ENCODE peak calls at places on chromosomes 1 and 21, in nine cellular contexts. V, H, E, Z, N, J, X, O and C are unnamed samples.

GRCh38 chr1:237913345-237913744 is 22.6 kb upstream of the ZP4 start:
- DNase-seq in O (no peak), H (no peak), V (no peak), X (no peak), E (no peak), J (no peak), Z (no peak), N (no peak), C (no peak)

GRCh38 chr1:230307213-230307612 is 118.9 kb downstream of the PGBD5 start:
- DNase-seq in O (peak), H (peak), J (no peak), Z (no peak), V (no peak), X (no peak), E (no peak), N (peak), C (no peak)

GRCh38 chr21:23639726-23640125 is 1967.6 kb downstream of the MRPL39 start:
- DNase-seq in H (no peak), E (no peak), V (no peak), N (no peak), Z (no peak), O (no peak), J (no peak), X (no peak), C (no peak)

GRCh38 chr1:29563571-29563970 is 327.2 kb downstream of the PTPRU start:
- DNase-seq in H (peak), J (no peak), X (no peak), O (no peak), Z (no peak), E (no peak), V (no peak), N (no peak), C (no peak)

GRCh38 chr1:55037733-55038551 is 1.4 kb upstream of the PCSK9 start:
- DNase-seq in O (no peak), Z (no peak), E (no peak), N (no peak), H (no peak), X (no peak), V (no peak), J (no peak), C (no peak)

GRCh38 chr1:234281826-234282489 is 91.3 kb upstream of the COA6 start:
- DNase-seq in E (no peak), H (no peak), Z (no peak), J (no peak), N (no peak), O (no peak), X (no peak), V (no peak), C (no peak)

GRCh38 chr1:55326496-55326895 is 111.3 kb upstream of the USP24 start:
- DNase-seq in V (no peak), X (no peak), N (no peak), O (no peak), Z (no peak), E (no peak), J (no peak), H (no peak), C (no peak)

GRCh38 chr1:7928247-7928646 is 12.4 kb downstream of the TNFRSF9 start:
- DNase-seq in Z (no peak), O (no peak), X (no peak), E (no peak), H (no peak), J (no peak), V (no peak), N (no peak), C (no peak)

GRCh38 chr1:101618900-101619299 is 377.8 kb downstream of the OLFM3 start:
- DNase-seq in N (no peak), X (no peak), O (no peak), Z (no peak), J (no peak), E (no peak), V (no peak), H (no peak), C (no peak)

GRCh38 chr1:39592069-39592468 is 15.5 kb upstream of the PABPC4 start:
- DNase-seq in O (no peak), V (no peak), N (no peak), Z (no peak), H (no peak), J (no peak), E (no peak), X (no peak), C (no peak)

GRCh38 chr21:38352536-38353219 is 95.9 kb downstream of the KCNJ15 start:
- DNase-seq in O (no peak), X (no peak), H (peak), N (no peak), E (no peak), Z (no peak), J (peak), V (peak), C (peak)

GRCh38 chr1:149884433-149885363 is 14.7 kb upstream of the BOLA1 start:
- DNase-seq in V (no peak), E (no peak), O (no peak), N (no peak), Z (peak), X (no peak), J (peak), H (no peak), C (no peak)

GRCh38 chr21:15730484-15731242 is 881 bp downstream of the USP25 start:
- DNase-seq in Z (no peak), J (no peak), N (no peak), E (no peak), V (no peak), O (peak), X (no peak), H (peak), C (no peak)

GRCh38 chr1:161185732-161186311 is 8.5 kb upstream of the B4GALT3 start:
- DNase-seq in J (no peak), E (no peak), Z (peak), X (no peak), N (no peak), O (no peak), V (no peak), H (no peak), C (no peak)

GRCh38 chr1:32848354-32849063 is 22.2 kb downstream of the FNDC5 start:
- DNase-seq in Z (no peak), E (no peak), N (no peak), H (no peak), J (no peak), V (no peak), X (no peak), O (no peak), C (no peak)

GRCh38 chr1:37478451-37478871 is 4.1 kb downstream of the ZC3H12A start:
- DNase-seq in E (no peak), Z (no peak), H (no peak), V (no peak), N (no peak), X (no peak), J (no peak), O (no peak), C (peak)

GRCh38 chr1:53860967-53861411 is 22.9 kb upstream of the NDC1 start:
- DNase-seq in X (no peak), Z (no peak), J (peak), H (peak), E (no peak), V (peak), N (no peak), O (no peak), C (peak)

GRCh38 chr1:230356190-230356589 is 69.9 kb downstream of the PGBD5 start:
- DNase-seq in X (no peak), H (no peak), V (no peak), J (no peak), N (no peak), E (no peak), Z (no peak), O (no peak), C (no peak)

GRCh38 chr1:29501227-29501976 is 265.1 kb downstream of the PTPRU start:
- DNase-seq in N (no peak), J (no peak), Z (no peak), X (no peak), E (no peak), V (no peak), O (no peak), H (no peak), C (no peak)

GRCh38 chr1:215476541-215476940 is 90.6 kb upstream of the KCTD3 start:
- DNase-seq in X (no peak), O (no peak), V (no peak), J (no peak), E (no peak), Z (no peak), N (no peak), H (no peak), C (no peak)

GRCh38 chr21:44972301-44972814 is 32.5 kb downstream of the SLX9 start:
- DNase-seq in V (no peak), O (no peak), J (no peak), E (peak), Z (no peak), H (no peak), N (peak), X (no peak), C (no peak)

GRCh38 chr1:113947388-113948107 is 18.4 kb downstream of the HIPK1 start:
- DNase-seq in V (no peak), X (no peak), O (no peak), Z (no peak), H (peak), J (no peak), N (no peak), E (no peak), C (no peak)

GRCh38 chr1:6924891-6925290 is 139.6 kb downstream of the CAMTA1 start:
- DNase-seq in N (no peak), E (no peak), X (no peak), J (no peak), H (no peak), V (no peak), O (no peak), Z (no peak), C (no peak)

GRCh38 chr1:155463865-155464264 is 98.7 kb downstream of the ASH1L start:
- DNase-seq in J (no peak), X (no peak), N (no peak), E (no peak), Z (peak), O (no peak), H (no peak), V (no peak), C (no peak)

GRCh38 chr1:21815724-21816311 is 3.8 kb downstream of the LDLRAD2 start:
- DNase-seq in X (no peak), E (no peak), V (no peak), J (no peak), H (peak), N (peak), O (no peak), Z (no peak), C (no peak)

GRCh38 chr1:38235705-38236104 is 189.1 kb upstream of the POU3F1 start:
- DNase-seq in N (no peak), J (no peak), E (no peak), V (no peak), H (no peak), O (no peak), Z (no peak), X (no peak), C (no peak)

GRCh38 chr1:224736619-224737352 is 120.7 kb downstream of the CNIH3 start:
- DNase-seq in J (no peak), Z (peak), O (peak), N (peak), E (no peak), X (no peak), V (peak), H (no peak), C (no peak)

GRCh38 chr1:3366181-3367051 is 88.0 kb upstream of the ARHGEF16 start:
- DNase-seq in O (no peak), X (no peak), V (peak), E (peak), J (no peak), H (no peak), Z (no peak), N (no peak), C (no peak)

GRCh38 chr1:43934279-43934985 is 831 bp downstream of the ARTN start:
- DNase-seq in H (peak), V (peak), N (peak), J (peak), E (no peak), X (no peak), O (no peak), Z (no peak), C (peak)

GRCh38 chr1:6260961-6261614 is at the start of gene GPR153:
- DNase-seq in H (peak), N (peak), Z (no peak), X (no peak), J (no peak), O (peak), E (peak), V (no peak), C (peak)

GRCh38 chr1:247078315-247079140 is at the start of gene ZNF670:
- DNase-seq in X (peak), V (peak), Z (peak), N (peak), O (peak), H (peak), E (peak), J (peak), C (peak)

GRCh38 chr1:31955917-31956736 is 18.0 kb upstream of the PTP4A2 start:
- DNase-seq in H (peak), N (peak), V (peak), E (no peak), O (peak), J (peak), X (peak), Z (peak), C (peak)

GRCh38 chr21:26495283-26495849 is 77.7 kb downstream of the CYYR1 start:
- DNase-seq in V (no peak), Z (no peak), E (no peak), O (no peak), X (no peak), N (no peak), H (no peak), J (no peak), C (no peak)

GRCh38 chr1:14778882-14779594 is 180.6 kb downstream of the KAZN start:
- DNase-seq in Z (no peak), V (peak), E (no peak), N (no peak), O (no peak), X (no peak), H (no peak), J (peak), C (peak)

DNA sequence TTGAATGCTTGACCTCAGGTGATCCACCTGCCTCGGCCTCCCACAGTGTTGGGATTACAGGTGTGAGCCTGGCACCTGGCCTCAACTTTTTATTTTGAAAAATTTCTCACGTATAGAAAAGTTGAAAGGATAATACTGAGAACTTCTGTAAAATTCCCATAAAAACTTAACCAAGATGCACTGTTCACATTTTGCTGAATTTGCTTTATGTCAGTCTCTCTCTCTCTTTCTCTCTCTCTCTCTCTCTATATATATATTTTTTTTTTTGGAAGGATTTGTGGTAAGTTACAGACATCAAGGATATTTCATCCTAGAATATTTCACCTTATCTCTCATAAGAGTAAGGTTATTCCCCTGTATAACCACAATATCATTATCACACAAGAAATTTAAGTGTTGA is 5.9 kb downstream of the PEX14 start:
- DNase-seq in N (no peak), H (no peak), O (no peak), V (no peak), X (no peak), Z (no peak), J (no peak), E (no peak), C (no peak)
- TF ChIP-seq POLR2AphosphoS5 in N (no peak), H (no peak), O (no peak), V (no peak), X (no peak), Z (no peak), J (no peak), E (no peak), C (no peak)

GRCh38 chr1:93080424-93080823 is 1.3 kb downstream of the MTF2 start:
- DNase-seq in Z (peak), V (peak), H (peak), E (no peak), J (peak), O (no peak), X (no peak), N (no peak), C (no peak)
- TF ChIP-seq CTCF in Z (peak), V (peak), H (no peak), E (peak), J (peak), O (peak), X (peak), N (no peak), C (peak)

DNA sequence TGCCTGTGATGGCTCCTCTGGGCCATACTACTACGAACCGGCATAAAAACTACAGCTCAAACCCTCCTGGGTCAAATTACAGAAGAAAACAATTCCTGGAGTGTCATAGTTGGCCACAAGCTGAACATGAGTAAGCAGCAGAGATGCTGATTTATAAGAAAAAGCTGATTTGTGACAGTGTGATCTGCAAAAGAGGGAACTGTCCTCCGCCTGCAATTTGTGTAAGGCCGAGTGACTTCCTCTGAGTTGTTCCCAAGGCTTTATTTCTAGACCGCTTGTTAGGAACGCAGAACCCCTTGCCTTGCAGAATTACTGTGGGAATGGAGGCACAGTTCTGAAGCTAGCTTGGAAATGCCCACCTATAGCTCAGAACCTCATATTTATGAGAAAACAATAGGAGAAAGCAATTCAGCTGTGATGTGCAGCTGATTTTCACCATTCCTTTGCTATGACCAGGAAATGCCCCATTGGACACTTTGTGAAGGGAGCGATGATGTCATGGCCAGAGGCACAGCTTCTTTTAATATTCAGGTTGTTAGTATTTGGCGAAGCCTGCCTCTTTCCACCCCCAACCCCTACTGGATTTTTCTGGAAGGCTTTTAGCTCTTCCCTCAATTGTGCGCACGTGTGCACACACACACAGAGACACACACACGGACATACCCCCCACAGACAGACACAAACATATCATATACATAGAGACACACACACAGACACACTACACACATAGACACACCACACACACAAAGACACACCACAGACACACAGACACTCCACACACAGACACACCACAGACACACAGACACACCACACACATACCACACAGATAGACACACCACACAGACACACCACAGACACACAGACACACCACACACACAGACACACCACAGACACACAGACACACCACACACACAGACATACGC is 47.6 kb downstream of the IER5 start:
- DNase-seq in V (no peak), O (no peak), Z (no peak), X (no peak), J (no peak), N (no peak), H (peak), E (no peak), C (no peak)
- H3K4me3 ChIP-seq in V (no peak), O (no peak), Z (no peak), X (no peak), J (no peak), N (no peak), H (no peak), E (no peak), C (no peak)

GRCh38 chr1:151513626-151514101 is 2.5 kb downstream of the CGN start:
- DNase-seq in V (peak), E (no peak), X (no peak), J (no peak), O (no peak), Z (no peak), H (no peak), N (peak), C (peak)
- TF ChIP-seq POLR2AphosphoS5 in V (no peak), E (peak), X (no peak), J (no peak), O (no peak), Z (no peak), H (no peak), N (no peak), C (peak)

GRCh38 chr1:153277852-153278251 is 18.4 kb downstream of the LORICRIN start:
- DNase-seq in J (peak), N (no peak), E (no peak), Z (no peak), X (peak), O (no peak), H (no peak), V (peak), C (peak)
- TF ChIP-seq CTCF in J (peak), N (no peak), E (peak), Z (peak), X (no peak), O (peak), H (peak), V (peak), C (peak)

GRCh38 chr1:181106022-181106312 is 17.5 kb downstream of the IER5 start:
- DNase-seq in X (no peak), H (no peak), V (no peak), O (no peak), E (no peak), J (no peak), Z (no peak), N (no peak), C (no peak)
- H3K4me3 ChIP-seq in X (peak), H (no peak), V (peak), O (peak), E (peak), J (no peak), Z (no peak), N (peak), C (peak)

DNA sequence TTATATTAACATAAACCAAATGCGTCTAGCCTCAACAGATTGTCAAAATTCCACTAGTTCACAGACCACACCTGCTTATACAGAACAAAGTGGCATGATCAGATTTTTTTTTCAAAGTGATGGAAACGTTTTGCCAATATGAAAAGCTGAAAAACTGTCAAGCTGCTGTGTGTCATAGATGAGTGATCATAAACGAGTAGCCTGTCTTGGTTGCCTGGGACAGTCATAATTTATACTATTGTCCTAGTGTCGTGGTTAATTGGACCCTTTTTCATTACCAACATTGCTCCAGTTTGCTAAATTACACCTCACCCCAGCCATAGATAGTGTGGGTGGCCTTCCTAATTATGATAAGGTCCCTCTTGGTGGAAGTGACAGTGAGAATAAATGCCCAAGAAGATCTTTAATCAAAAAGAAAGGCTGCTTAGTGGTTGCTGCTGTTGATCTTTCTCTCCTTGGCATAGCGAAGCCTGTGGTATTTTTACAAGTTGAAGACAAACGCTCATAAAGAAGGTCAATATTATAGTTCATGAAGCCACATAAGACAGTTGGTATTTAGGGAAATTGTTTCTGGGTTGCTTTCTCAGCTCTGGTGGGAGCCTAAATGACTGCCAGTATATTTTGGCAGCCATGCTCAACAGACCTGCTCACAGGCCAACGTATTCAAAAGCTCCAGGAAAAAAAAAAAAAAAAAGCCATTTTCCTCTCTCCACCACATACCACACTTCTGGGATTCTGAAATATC is 478.1 kb downstream of the PLA2G4A start:
- DNase-seq in N (no peak), O (no peak), H (no peak), X (no peak), J (no peak), Z (no peak), E (no peak), V (no peak), C (no peak)
- TF ChIP-seq POLR2AphosphoS5 in N (no peak), O (no peak), H (no peak), X (no peak), J (no peak), Z (no peak), E (no peak), V (no peak), C (no peak)

GRCh38 chr1:118223426-118223825 is 38.4 kb upstream of the SPAG17 start:
- DNase-seq in H (no peak), N (no peak), Z (no peak), X (no peak), J (no peak), E (no peak), V (peak), O (no peak), C (no peak)
- TF ChIP-seq CTCF in H (no peak), N (no peak), Z (peak), X (peak), J (peak), E (no peak), V (peak), O (no peak), C (no peak)

GRCh38 chr21:36692125-36692843 is 6.6 kb upstream of the SIM2 start:
- DNase-seq in Z (no peak), J (no peak), X (no peak), N (no peak), O (no peak), V (no peak), E (no peak), H (no peak), C (no peak)
- H3K4me3 ChIP-seq in Z (no peak), J (no peak), X (no peak), N (no peak), O (no peak), V (no peak), E (no peak), H (no peak), C (peak)